ENCODE peak calls at places on chromosomes 4 and X, in four cellular contexts. One of them, this sample, is unnamed.

GRCh38 chrX:118346258-118347094 is 570 bp downstream of the WDR44 start:
- DNase-seq in spleen: peak; percentile 93
- DNase-seq in uterus: peak; percentile 27
- DNase-seq in neural progenitor cell: peak; percentile 58
- DNase-seq in this sample: peak; percentile 73

GRCh38 chr4:138039010-138039409 is 203.1 kb downstream of the SLC7A11 start:
- DNase-seq in neural progenitor cell: no peak
- DNase-seq in uterus: no peak
- DNase-seq in spleen: no peak
- DNase-seq in this sample: no peak

GRCh38 chrX:82591421-82591820 is 916.7 kb upstream of the POU3F4 start:
- DNase-seq in uterus: no peak
- DNase-seq in neural progenitor cell: no peak
- DNase-seq in spleen: no peak
- DNase-seq in this sample: no peak

GRCh38 chr4:121998024-121998423 is 46.2 kb upstream of the TRPC3 start:
- DNase-seq in spleen: peak; percentile 58
- DNase-seq in uterus: no peak
- DNase-seq in neural progenitor cell: peak; percentile 13
- DNase-seq in this sample: no peak

GRCh38 chr4:1718095-1718850 is 2.9 kb downstream of the TMEM129 start:
- DNase-seq in neural progenitor cell: no peak
- DNase-seq in spleen: peak; percentile 85
- DNase-seq in uterus: no peak
- DNase-seq in this sample: peak; percentile 50

GRCh38 chr4:67083496-67083895 is 461.8 kb downstream of the CENPC start:
- DNase-seq in uterus: no peak
- DNase-seq in neural progenitor cell: peak; percentile 50
- DNase-seq in spleen: no peak
- DNase-seq in this sample: no peak

GRCh38 chr4:159446266-159446976 is 343.5 kb downstream of the RAPGEF2 start:
- DNase-seq in neural progenitor cell: peak; percentile 69
- DNase-seq in spleen: no peak
- DNase-seq in uterus: peak; percentile 13
- DNase-seq in this sample: no peak

GRCh38 chr4:185520119-185520518 is 15.2 kb downstream of the PDLIM3 start:
- DNase-seq in uterus: no peak
- DNase-seq in neural progenitor cell: no peak
- DNase-seq in spleen: no peak
- DNase-seq in this sample: no peak

GRCh38 chr4:11495818-11496217 is 67.1 kb upstream of the HS3ST1 start:
- DNase-seq in neural progenitor cell: no peak
- DNase-seq in uterus: no peak
- DNase-seq in spleen: no peak
- DNase-seq in this sample: no peak

GRCh38 chrX:28649541-28649940 is 62.3 kb downstream of the IL1RAPL1 start:
- DNase-seq in spleen: no peak
- DNase-seq in neural progenitor cell: no peak
- DNase-seq in uterus: no peak
- DNase-seq in this sample: no peak

GRCh38 chr4:128796934-128797333 is 12.6 kb upstream of the JADE1 start:
- DNase-seq in neural progenitor cell: no peak
- DNase-seq in uterus: no peak
- DNase-seq in spleen: no peak
- DNase-seq in this sample: no peak

GRCh38 chrX:39896951-39897740 is 200.6 kb downstream of the BCOR start:
- DNase-seq in spleen: no peak
- DNase-seq in uterus: no peak
- DNase-seq in neural progenitor cell: peak; percentile 84
- DNase-seq in this sample: no peak

GRCh38 chrX:39897741-39898097 is 200.0 kb downstream of the BCOR start:
- DNase-seq in uterus: no peak
- DNase-seq in neural progenitor cell: no peak
- DNase-seq in spleen: no peak
- DNase-seq in this sample: no peak

GRCh38 chrX:39894626-39895025 is 203.1 kb downstream of the BCOR start:
- DNase-seq in spleen: no peak
- DNase-seq in neural progenitor cell: no peak
- DNase-seq in uterus: no peak
- DNase-seq in this sample: peak; percentile 71

GRCh38 chrX:39893417-39894338 is 204.1 kb downstream of the BCOR start:
- DNase-seq in spleen: no peak
- DNase-seq in neural progenitor cell: no peak
- DNase-seq in uterus: no peak
- DNase-seq in this sample: no peak

GRCh38 chrX:39895228-39896110 is 202.3 kb downstream of the BCOR start:
- DNase-seq in uterus: no peak
- DNase-seq in spleen: no peak
- DNase-seq in neural progenitor cell: no peak
- DNase-seq in this sample: no peak
- H3K27ac ChIP-seq in uterus: no peak overlapping the region
- H3K27ac ChIP-seq in spleen: peak overlapping the region; percentile 25
- H3K27ac ChIP-seq in neural progenitor cell: no peak overlapping the region
- H3K27ac ChIP-seq in this sample: peak overlapping the region; percentile 6

GRCh38 chr4:100312615-100313355 is 122.5 kb upstream of the DDIT4L start:
- DNase-seq in uterus: no peak
- DNase-seq in spleen: no peak
- DNase-seq in neural progenitor cell: no peak
- DNase-seq in this sample: no peak

GRCh38 chr4:100314057-100314456 is 123.8 kb upstream of the DDIT4L start:
- DNase-seq in neural progenitor cell: peak; percentile 47
- DNase-seq in spleen: no peak
- DNase-seq in uterus: no peak
- DNase-seq in this sample: no peak

GRCh38 chr4:100306018-100306417 is 115.8 kb upstream of the DDIT4L start:
- DNase-seq in neural progenitor cell: no peak
- DNase-seq in spleen: no peak
- DNase-seq in uterus: no peak
- DNase-seq in this sample: no peak

DNA sequence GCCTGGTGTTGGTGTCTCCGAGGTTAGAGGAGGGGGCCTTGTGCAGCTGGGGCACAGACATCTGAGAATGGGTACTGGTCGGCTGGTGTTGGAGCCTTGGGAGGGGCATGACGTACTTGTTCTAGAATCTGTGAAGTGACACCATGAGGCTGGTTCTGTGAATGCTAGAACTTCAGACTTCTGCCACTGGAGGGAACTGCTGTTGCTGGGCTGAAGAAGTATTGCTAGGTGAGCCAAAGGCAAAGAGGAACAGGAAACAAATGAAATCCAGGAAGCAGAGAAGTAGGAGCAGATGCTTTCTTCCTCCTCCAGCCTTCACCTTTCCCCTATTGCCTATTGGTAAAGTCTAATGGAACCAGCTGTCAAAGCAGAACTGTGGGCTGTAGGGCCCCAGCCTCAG is 120.9 kb upstream of the DDIT4L start:
- DNase-seq in neural progenitor cell: peak; percentile 7
- DNase-seq in uterus: no peak
- DNase-seq in spleen: no peak
- DNase-seq in this sample: no peak
- TF ChIP-seq CTCF in neural progenitor cell: no peak
- TF ChIP-seq CTCF in uterus: no peak
- TF ChIP-seq CTCF in spleen: no peak
- TF ChIP-seq CTCF in this sample: no peak

GRCh38 chrX:46796574-46797191 is 37.8 kb upstream of the SLC9A7 start:
- DNase-seq in uterus: peak; percentile 55
- DNase-seq in spleen: peak; percentile 85
- DNase-seq in neural progenitor cell: peak; percentile 76
- DNase-seq in this sample: peak; percentile 85

GRCh38 chrX:46793386-46794143 is 34.6 kb upstream of the SLC9A7 start:
- DNase-seq in neural progenitor cell: no peak
- DNase-seq in spleen: no peak
- DNase-seq in uterus: no peak
- DNase-seq in this sample: no peak

GRCh38 chrX:46792826-46793195 is 33.9 kb upstream of the SLC9A7 start:
- DNase-seq in spleen: no peak
- DNase-seq in uterus: no peak
- DNase-seq in neural progenitor cell: no peak
- DNase-seq in this sample: no peak

GRCh38 chrX:46788902-46789301 is 30.0 kb upstream of the SLC9A7 start:
- DNase-seq in uterus: no peak
- DNase-seq in neural progenitor cell: peak; percentile 59
- DNase-seq in spleen: no peak
- DNase-seq in this sample: no peak

GRCh38 chrX:46791927-46792825 is 33.3 kb upstream of the SLC9A7 start:
- DNase-seq in neural progenitor cell: peak; percentile 32
- DNase-seq in spleen: no peak
- DNase-seq in uterus: no peak
- DNase-seq in this sample: no peak
- H3K4me1 ChIP-seq in neural progenitor cell: no peaks in the 10 kb centered on the region
- H3K4me1 ChIP-seq in spleen: peaks cover 3% of the 10 kb centered on the region
- H3K4me1 ChIP-seq in uterus: no peaks in the 10 kb centered on the region
- H3K4me1 ChIP-seq in this sample: peaks cover 5% of the 10 kb centered on the region

DNA sequence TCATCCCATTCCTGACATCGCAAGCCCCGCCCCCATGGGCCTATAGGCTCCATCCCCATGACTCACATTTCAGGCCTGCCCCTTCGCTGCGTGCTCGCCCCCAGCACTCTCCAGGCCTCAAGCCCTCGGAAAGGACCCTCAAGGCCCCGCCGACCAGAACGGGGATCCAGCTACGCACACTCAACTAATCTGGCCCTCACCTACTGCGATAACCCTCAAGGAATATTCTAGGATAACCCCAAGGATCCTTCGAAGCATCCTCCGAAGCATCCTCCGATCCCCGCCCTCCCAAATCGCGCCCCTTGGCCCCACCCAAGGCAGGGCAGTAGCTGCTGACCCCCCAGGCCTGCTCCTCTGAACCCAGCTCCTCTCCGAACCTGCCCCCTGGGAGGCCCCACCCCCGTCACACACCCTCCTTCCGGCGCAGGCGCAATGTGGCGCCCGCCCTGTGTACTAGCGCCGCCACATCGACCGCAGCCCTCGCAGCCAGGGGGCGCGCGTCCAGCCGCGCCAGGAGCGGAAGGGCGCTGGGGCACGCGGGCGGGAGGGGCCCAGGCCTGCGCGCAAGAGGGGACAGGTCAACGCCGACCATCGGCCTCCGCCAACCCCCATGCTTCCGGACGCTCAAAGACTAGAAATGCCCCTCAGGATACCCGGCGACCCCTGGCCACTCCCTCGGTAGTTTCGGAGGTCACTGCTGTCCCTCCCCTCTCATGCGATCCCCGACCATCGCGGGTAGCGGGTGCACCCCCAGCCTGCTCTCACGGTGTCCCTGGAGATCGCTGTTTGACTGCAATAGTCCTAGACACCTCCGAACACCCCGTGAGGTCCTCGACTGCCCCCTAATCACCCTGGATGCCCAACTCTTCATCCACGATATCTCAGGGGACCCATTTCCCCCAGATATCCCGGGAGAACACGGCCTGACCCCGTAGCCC is 6.4 kb upstream of the MAGIX start:
- DNase-seq in neural progenitor cell: peak; percentile 88
- DNase-seq in uterus: peak; percentile 90
- DNase-seq in spleen: peak; percentile 97
- DNase-seq in this sample: peak; percentile 94
- H3K27ac ChIP-seq in neural progenitor cell: no peak overlapping the region
- H3K27ac ChIP-seq in uterus: peak overlapping the region; percentile 96
- H3K27ac ChIP-seq in spleen: peak overlapping the region; percentile 94
- H3K27ac ChIP-seq in this sample: peak overlapping the region; percentile 92

DNA sequence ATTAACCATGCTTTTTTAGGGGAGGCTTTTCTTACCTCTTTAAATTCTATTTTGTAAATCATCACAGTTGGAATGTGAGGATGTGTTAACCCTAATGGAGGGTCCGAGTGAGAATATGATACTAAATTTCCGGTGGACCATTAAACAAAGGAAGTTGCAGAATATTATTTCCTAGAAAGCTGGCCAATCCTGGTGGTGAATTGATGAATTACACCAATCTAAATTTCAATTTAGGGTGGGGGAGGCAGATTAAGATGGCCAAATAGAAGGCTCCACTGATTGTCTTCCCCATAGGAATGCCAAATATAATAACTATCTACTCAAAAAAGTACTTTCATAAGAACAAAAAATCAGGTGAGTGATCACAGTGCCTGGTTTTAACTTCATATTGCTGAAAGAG is 1045.6 kb downstream of the GLUD2 start:
- DNase-seq in spleen: no peak
- DNase-seq in uterus: no peak
- DNase-seq in neural progenitor cell: no peak
- DNase-seq in this sample: no peak
- TF ChIP-seq CTCF in spleen: no peak
- TF ChIP-seq CTCF in uterus: no peak
- TF ChIP-seq CTCF in neural progenitor cell: peak; percentile 33
- TF ChIP-seq CTCF in this sample: no peak

GRCh38 chr4:16075061-16075460 is 8.8 kb downstream of the PROM1 start:
- DNase-seq in uterus: no peak
- DNase-seq in spleen: no peak
- DNase-seq in neural progenitor cell: no peak
- DNase-seq in this sample: no peak
- H3K4me1 ChIP-seq in uterus: no peaks in the 10 kb centered on the region
- H3K4me1 ChIP-seq in spleen: no peaks in the 10 kb centered on the region
- H3K4me1 ChIP-seq in neural progenitor cell: peaks cover 24% of the 10 kb centered on the region
- H3K4me1 ChIP-seq in this sample: peaks cover 11% of the 10 kb centered on the region

DNA sequence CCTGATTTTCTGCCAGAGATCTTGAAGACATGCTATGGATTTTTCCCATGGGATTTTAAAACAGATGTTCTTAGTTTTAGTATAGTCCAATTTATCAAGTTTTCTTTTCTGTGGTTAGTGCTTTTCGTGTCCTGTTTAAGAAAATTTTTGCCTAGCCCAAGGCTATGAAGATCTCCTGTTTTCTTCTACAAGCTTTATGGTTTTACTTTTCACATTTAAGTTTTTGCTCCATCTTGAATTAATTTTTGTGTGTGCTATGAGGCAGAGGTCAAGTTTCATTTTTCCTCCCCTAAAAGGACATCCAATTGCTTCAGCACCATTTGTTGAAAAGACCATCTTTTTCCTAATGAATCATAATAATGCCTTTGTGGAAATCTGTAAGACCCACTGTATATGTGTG is 65.6 kb downstream of the POLR2B start:
- DNase-seq in neural progenitor cell: no peak
- DNase-seq in spleen: no peak
- DNase-seq in uterus: no peak
- DNase-seq in this sample: no peak
- H3K27ac ChIP-seq in neural progenitor cell: no peak overlapping the region
- H3K27ac ChIP-seq in spleen: peak overlapping the region; percentile 68
- H3K27ac ChIP-seq in uterus: peak overlapping the region; percentile 76
- H3K27ac ChIP-seq in this sample: peak overlapping the region; percentile 65

DNA sequence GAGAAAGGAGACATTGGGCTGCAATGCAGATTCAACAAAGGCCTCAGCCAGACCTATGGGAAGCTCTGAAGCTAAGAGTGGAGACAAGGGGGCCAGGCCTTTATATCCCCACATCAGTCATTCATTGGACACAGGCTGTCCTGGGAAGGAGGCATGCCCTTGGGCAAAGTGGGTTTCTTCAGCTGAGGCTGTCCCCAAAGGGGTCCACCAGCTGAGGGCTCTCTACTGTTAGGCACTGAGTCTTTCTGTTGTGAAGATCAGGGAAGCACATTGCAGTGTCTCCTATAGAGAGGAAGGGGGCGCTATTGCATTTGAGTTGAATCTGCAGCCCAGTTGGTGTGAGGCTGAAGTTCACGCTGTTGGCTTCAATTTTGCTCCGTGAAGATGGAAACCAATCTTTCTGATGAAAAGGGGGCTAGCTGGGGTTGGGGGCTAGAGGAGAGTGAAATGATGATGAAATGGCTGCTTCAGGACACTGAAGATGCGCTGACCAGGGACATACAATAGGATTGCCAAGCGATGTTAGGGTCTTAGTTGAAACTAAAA is 48.0 kb downstream of the SLC25A5 start:
- DNase-seq in spleen: no peak
- DNase-seq in neural progenitor cell: peak; percentile 74
- DNase-seq in uterus: peak; percentile 15
- DNase-seq in this sample: no peak
- TF ChIP-seq CTCF in spleen: peak; percentile 88
- TF ChIP-seq CTCF in neural progenitor cell: peak; percentile 71
- TF ChIP-seq CTCF in uterus: peak; percentile 51
- TF ChIP-seq CTCF in this sample: peak; percentile 68

GRCh38 chr4:108149588-108150380 is 18.9 kb downstream of the LEF1 start:
- DNase-seq in uterus: no peak
- DNase-seq in spleen: no peak
- DNase-seq in neural progenitor cell: no peak
- DNase-seq in this sample: no peak
- H3K4me1 ChIP-seq in uterus: no peaks in the 10 kb centered on the region
- H3K4me1 ChIP-seq in spleen: no peaks in the 10 kb centered on the region
- H3K4me1 ChIP-seq in neural progenitor cell: peaks cover 12% of the 10 kb centered on the region
- H3K4me1 ChIP-seq in this sample: no peaks in the 10 kb centered on the region